ENCODE peak calls at places on chromosomes 11 and 22, in ten cellular contexts. One of them, this sample, is unnamed.

GRCh38 chr22:26550498-26551033 is 38.3 kb upstream of the TFIP11 start:
- DNase-seq in endodermal cell: peak; percentile 65
- DNase-seq in AG04450: peak; percentile 76
- DNase-seq in keratinocyte: no peak
- DNase-seq in mucosa of descending colon: no peak
- DNase-seq in K562: no peak
- DNase-seq in body of pancreas: peak; percentile 81
- DNase-seq in GM12865: no peak
- DNase-seq in tibial artery: peak; percentile 87
- DNase-seq in Peyer's patch: no peak
- DNase-seq in this sample: peak; percentile 69

GRCh38 chr11:6413791-6414231 is 5.1 kb downstream of the APBB1 start:
- DNase-seq in endodermal cell: no peak
- DNase-seq in AG04450: no peak
- DNase-seq in keratinocyte: no peak
- DNase-seq in mucosa of descending colon: no peak
- DNase-seq in K562: no peak
- DNase-seq in body of pancreas: no peak
- DNase-seq in GM12865: no peak
- DNase-seq in tibial artery: no peak
- DNase-seq in Peyer's patch: no peak
- DNase-seq in this sample: no peak

GRCh38 chr11:20090654-20091374 is 69.5 kb downstream of the DBX1 start:
- DNase-seq in endodermal cell: no peak
- DNase-seq in AG04450: no peak
- DNase-seq in keratinocyte: no peak
- DNase-seq in mucosa of descending colon: no peak
- DNase-seq in K562: peak; percentile 49
- DNase-seq in body of pancreas: no peak
- DNase-seq in GM12865: no peak
- DNase-seq in tibial artery: no peak
- DNase-seq in Peyer's patch: no peak
- DNase-seq in this sample: no peak

GRCh38 chr11:132036751-132037466 is 666.5 kb downstream of the NTM start:
- DNase-seq in endodermal cell: no peak
- DNase-seq in AG04450: no peak
- DNase-seq in keratinocyte: no peak
- DNase-seq in mucosa of descending colon: no peak
- DNase-seq in K562: no peak
- DNase-seq in body of pancreas: no peak
- DNase-seq in GM12865: no peak
- DNase-seq in tibial artery: no peak
- DNase-seq in Peyer's patch: no peak
- DNase-seq in this sample: peak; percentile 26

GRCh38 chr11:103537904-103538502 is 428.8 kb downstream of the DYNC2H1 start:
- DNase-seq in endodermal cell: no peak
- DNase-seq in AG04450: no peak
- DNase-seq in keratinocyte: no peak
- DNase-seq in mucosa of descending colon: no peak
- DNase-seq in K562: peak; percentile 1
- DNase-seq in body of pancreas: no peak
- DNase-seq in GM12865: peak; percentile 8
- DNase-seq in tibial artery: no peak
- DNase-seq in Peyer's patch: no peak
- DNase-seq in this sample: peak; percentile 79

GRCh38 chr11:34052608-34053160 is 1.2 kb downstream of the CAPRIN1 start:
- DNase-seq in endodermal cell: peak; percentile 67
- DNase-seq in AG04450: no peak
- DNase-seq in keratinocyte: no peak
- DNase-seq in mucosa of descending colon: peak; percentile 70
- DNase-seq in K562: peak; percentile 47
- DNase-seq in body of pancreas: peak; percentile 37
- DNase-seq in GM12865: peak; percentile 41
- DNase-seq in tibial artery: peak; percentile 70
- DNase-seq in Peyer's patch: peak; percentile 63
- DNase-seq in this sample: no peak

GRCh38 chr22:45425101-45425500 is 11.6 kb downstream of the RIBC2 start:
- DNase-seq in endodermal cell: no peak
- DNase-seq in AG04450: no peak
- DNase-seq in keratinocyte: no peak
- DNase-seq in mucosa of descending colon: no peak
- DNase-seq in K562: no peak
- DNase-seq in body of pancreas: no peak
- DNase-seq in GM12865: no peak
- DNase-seq in tibial artery: peak; percentile 41
- DNase-seq in Peyer's patch: no peak
- DNase-seq in this sample: peak; percentile 47

GRCh38 chr11:12640926-12641849 is 33.0 kb upstream of the TEAD1 start:
- DNase-seq in endodermal cell: no peak
- DNase-seq in AG04450: no peak
- DNase-seq in keratinocyte: no peak
- DNase-seq in mucosa of descending colon: no peak
- DNase-seq in K562: no peak
- DNase-seq in body of pancreas: no peak
- DNase-seq in GM12865: no peak
- DNase-seq in tibial artery: no peak
- DNase-seq in Peyer's patch: no peak
- DNase-seq in this sample: no peak

GRCh38 chr11:112511906-112512305 is 251.2 kb upstream of the PLET1 start:
- DNase-seq in endodermal cell: no peak
- DNase-seq in AG04450: no peak
- DNase-seq in keratinocyte: no peak
- DNase-seq in mucosa of descending colon: no peak
- DNase-seq in K562: no peak
- DNase-seq in body of pancreas: no peak
- DNase-seq in GM12865: no peak
- DNase-seq in tibial artery: no peak
- DNase-seq in Peyer's patch: no peak
- DNase-seq in this sample: no peak

GRCh38 chr11:130323452-130324448 is 9.0 kb upstream of the ZBTB44 start:
- DNase-seq in endodermal cell: peak; percentile 45
- DNase-seq in AG04450: no peak
- DNase-seq in keratinocyte: no peak
- DNase-seq in mucosa of descending colon: no peak
- DNase-seq in K562: no peak
- DNase-seq in body of pancreas: no peak
- DNase-seq in GM12865: no peak
- DNase-seq in tibial artery: no peak
- DNase-seq in Peyer's patch: no peak
- DNase-seq in this sample: peak; percentile 26

GRCh38 chr11:11076879-11077278 is 219.0 kb upstream of the ZBED5 start:
- DNase-seq in endodermal cell: no peak
- DNase-seq in AG04450: no peak
- DNase-seq in keratinocyte: no peak
- DNase-seq in mucosa of descending colon: no peak
- DNase-seq in K562: no peak
- DNase-seq in body of pancreas: no peak
- DNase-seq in GM12865: no peak
- DNase-seq in tibial artery: no peak
- DNase-seq in Peyer's patch: no peak
- DNase-seq in this sample: no peak

GRCh38 chr11:11077898-11078297 is 220.0 kb upstream of the ZBED5 start:
- DNase-seq in endodermal cell: no peak
- DNase-seq in AG04450: no peak
- DNase-seq in keratinocyte: no peak
- DNase-seq in mucosa of descending colon: no peak
- DNase-seq in K562: no peak
- DNase-seq in body of pancreas: no peak
- DNase-seq in GM12865: no peak
- DNase-seq in tibial artery: no peak
- DNase-seq in Peyer's patch: no peak
- DNase-seq in this sample: no peak

GRCh38 chr11:11075515-11076171 is 217.8 kb upstream of the ZBED5 start:
- DNase-seq in endodermal cell: peak; percentile 66
- DNase-seq in AG04450: no peak
- DNase-seq in keratinocyte: no peak
- DNase-seq in mucosa of descending colon: no peak
- DNase-seq in K562: no peak
- DNase-seq in body of pancreas: no peak
- DNase-seq in GM12865: no peak
- DNase-seq in tibial artery: no peak
- DNase-seq in Peyer's patch: no peak
- DNase-seq in this sample: no peak

GRCh38 chr11:11076276-11076675 is 218.4 kb upstream of the ZBED5 start:
- DNase-seq in endodermal cell: no peak
- DNase-seq in AG04450: no peak
- DNase-seq in keratinocyte: no peak
- DNase-seq in mucosa of descending colon: no peak
- DNase-seq in K562: no peak
- DNase-seq in body of pancreas: no peak
- DNase-seq in GM12865: no peak
- DNase-seq in tibial artery: no peak
- DNase-seq in Peyer's patch: no peak
- DNase-seq in this sample: no peak

GRCh38 chr11:11078344-11078743 is 220.5 kb upstream of the ZBED5 start:
- DNase-seq in endodermal cell: no peak
- DNase-seq in AG04450: no peak
- DNase-seq in keratinocyte: no peak
- DNase-seq in mucosa of descending colon: no peak
- DNase-seq in K562: no peak
- DNase-seq in body of pancreas: no peak
- DNase-seq in GM12865: no peak
- DNase-seq in tibial artery: no peak
- DNase-seq in Peyer's patch: no peak
- DNase-seq in this sample: peak; percentile 54
- TF ChIP-seq CTCF in endodermal cell: peak; percentile 47
- TF ChIP-seq CTCF in AG04450: peak; percentile 31
- TF ChIP-seq CTCF in keratinocyte: no peak
- TF ChIP-seq CTCF in mucosa of descending colon: no peak
- TF ChIP-seq CTCF in K562: no peak
- TF ChIP-seq CTCF in body of pancreas: no peak
- TF ChIP-seq CTCF in GM12865: no peak
- TF ChIP-seq CTCF in tibial artery: no peak
- TF ChIP-seq CTCF in Peyer's patch: no peak
- TF ChIP-seq CTCF in this sample: peak; percentile 34

DNA sequence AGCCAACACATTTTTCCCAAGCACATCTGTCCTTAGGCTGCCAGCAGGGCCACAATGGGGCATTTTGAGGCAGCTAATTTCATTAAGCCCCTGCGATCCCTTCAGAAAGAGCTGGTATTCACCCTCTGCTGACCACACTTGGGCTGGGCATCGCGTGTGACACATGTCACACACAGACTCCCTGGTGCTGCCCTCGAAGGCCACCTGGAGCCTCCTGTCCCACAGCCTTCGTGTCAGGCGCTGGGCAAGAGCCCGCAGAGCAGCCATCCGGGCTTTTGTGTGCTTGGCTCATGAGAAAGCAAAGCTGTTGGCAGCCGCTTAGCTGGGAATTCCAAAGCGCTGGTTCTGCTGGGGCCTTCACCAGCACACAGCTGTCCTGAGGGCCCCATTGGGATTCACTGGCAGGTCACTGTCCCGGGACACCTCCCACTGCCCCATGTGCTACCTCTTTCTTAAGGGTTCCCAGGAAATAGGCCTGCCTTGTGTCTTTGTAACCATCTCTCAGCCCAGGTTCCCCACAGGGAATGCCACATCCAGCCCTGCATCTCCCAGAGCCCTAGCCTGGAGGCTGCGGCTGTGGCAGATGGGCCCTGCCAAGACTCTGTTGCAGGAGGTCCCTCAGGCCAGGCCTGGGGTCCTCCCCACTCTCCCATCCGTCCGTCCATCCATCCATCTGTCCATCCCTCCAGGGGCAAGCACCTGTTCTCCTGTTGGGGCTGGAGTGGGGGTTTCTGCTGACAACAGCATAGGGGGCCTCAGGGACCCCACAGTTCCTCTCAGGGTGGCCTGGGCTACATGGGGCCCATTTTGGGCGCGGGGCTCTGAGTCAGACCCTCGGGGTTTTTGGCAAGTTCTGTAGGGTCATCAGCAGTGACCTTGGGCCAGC is 4.9 kb downstream of the CLDN5 start:
- DNase-seq in endodermal cell: peak; percentile 32
- DNase-seq in AG04450: no peak
- DNase-seq in keratinocyte: no peak
- DNase-seq in mucosa of descending colon: no peak
- DNase-seq in K562: no peak
- DNase-seq in body of pancreas: no peak
- DNase-seq in GM12865: no peak
- DNase-seq in tibial artery: peak; percentile 52
- DNase-seq in Peyer's patch: no peak
- DNase-seq in this sample: no peak
- H3K4me3 ChIP-seq in endodermal cell: no peak overlapping the region
- H3K4me3 ChIP-seq in AG04450: no peak overlapping the region
- H3K4me3 ChIP-seq in keratinocyte: no peak overlapping the region
- H3K4me3 ChIP-seq in mucosa of descending colon: no peak overlapping the region
- H3K4me3 ChIP-seq in K562: no peak overlapping the region
- H3K4me3 ChIP-seq in body of pancreas: no peak overlapping the region
- H3K4me3 ChIP-seq in GM12865: no peak overlapping the region
- H3K4me3 ChIP-seq in tibial artery: no peak overlapping the region
- H3K4me3 ChIP-seq in Peyer's patch: no peak overlapping the region
- H3K4me3 ChIP-seq in this sample: no peak overlapping the region

GRCh38 chr11:108754901-108755625 is 90.2 kb downstream of the DDX10 start:
- DNase-seq in endodermal cell: no peak
- DNase-seq in AG04450: no peak
- DNase-seq in keratinocyte: no peak
- DNase-seq in mucosa of descending colon: no peak
- DNase-seq in K562: peak; percentile 7
- DNase-seq in body of pancreas: no peak
- DNase-seq in GM12865: no peak
- DNase-seq in tibial artery: no peak
- DNase-seq in Peyer's patch: no peak
- DNase-seq in this sample: peak; percentile 78

GRCh38 chr11:108757630-108758029 is 92.8 kb downstream of the DDX10 start:
- DNase-seq in endodermal cell: no peak
- DNase-seq in AG04450: no peak
- DNase-seq in keratinocyte: no peak
- DNase-seq in mucosa of descending colon: no peak
- DNase-seq in K562: no peak
- DNase-seq in body of pancreas: no peak
- DNase-seq in GM12865: no peak
- DNase-seq in tibial artery: no peak
- DNase-seq in Peyer's patch: no peak
- DNase-seq in this sample: no peak

GRCh38 chr11:108758458-108758857 is 93.6 kb downstream of the DDX10 start:
- DNase-seq in endodermal cell: no peak
- DNase-seq in AG04450: no peak
- DNase-seq in keratinocyte: no peak
- DNase-seq in mucosa of descending colon: no peak
- DNase-seq in K562: no peak
- DNase-seq in body of pancreas: no peak
- DNase-seq in GM12865: no peak
- DNase-seq in tibial artery: no peak
- DNase-seq in Peyer's patch: no peak
- DNase-seq in this sample: no peak
- TF ChIP-seq CTCF in endodermal cell: no peak
- TF ChIP-seq CTCF in AG04450: no peak
- TF ChIP-seq CTCF in keratinocyte: no peak
- TF ChIP-seq CTCF in mucosa of descending colon: no peak
- TF ChIP-seq CTCF in K562: no peak
- TF ChIP-seq CTCF in body of pancreas: no peak
- TF ChIP-seq CTCF in GM12865: no peak
- TF ChIP-seq CTCF in tibial artery: no peak
- TF ChIP-seq CTCF in Peyer's patch: no peak
- TF ChIP-seq CTCF in this sample: no peak

GRCh38 chr11:28542556-28542955 is 434.4 kb downstream of the METTL15 start:
- DNase-seq in endodermal cell: no peak
- DNase-seq in AG04450: no peak
- DNase-seq in keratinocyte: no peak
- DNase-seq in mucosa of descending colon: no peak
- DNase-seq in K562: no peak
- DNase-seq in body of pancreas: no peak
- DNase-seq in GM12865: no peak
- DNase-seq in tibial artery: no peak
- DNase-seq in Peyer's patch: no peak
- DNase-seq in this sample: no peak

GRCh38 chr11:28547395-28547794 is 439.2 kb downstream of the METTL15 start:
- DNase-seq in endodermal cell: no peak
- DNase-seq in AG04450: no peak
- DNase-seq in keratinocyte: no peak
- DNase-seq in mucosa of descending colon: no peak
- DNase-seq in K562: no peak
- DNase-seq in body of pancreas: no peak
- DNase-seq in GM12865: no peak
- DNase-seq in tibial artery: no peak
- DNase-seq in Peyer's patch: no peak
- DNase-seq in this sample: no peak
- H3K4me3 ChIP-seq in endodermal cell: no peak overlapping the region
- H3K4me3 ChIP-seq in AG04450: no peak overlapping the region
- H3K4me3 ChIP-seq in keratinocyte: no peak overlapping the region
- H3K4me3 ChIP-seq in mucosa of descending colon: no peak overlapping the region
- H3K4me3 ChIP-seq in K562: no peak overlapping the region
- H3K4me3 ChIP-seq in body of pancreas: no peak overlapping the region
- H3K4me3 ChIP-seq in GM12865: no peak overlapping the region
- H3K4me3 ChIP-seq in tibial artery: no peak overlapping the region
- H3K4me3 ChIP-seq in Peyer's patch: no peak overlapping the region
- H3K4me3 ChIP-seq in this sample: no peak overlapping the region

This sample was measured in choroid plexus epithelial cell.